ENCODE peak calls at places on chromosomes 6 and 20, in seven cellular contexts. B is SW 1271; E is activated T-helper 1 cell treated with anti-CD3 and anti-CD28 coated beads, Interleukin-2, amount 50 U/mL, for 16 hours; Y is thoracic aorta; K is NCI-H460; U is iPS DF 19.7; H is GM20000. M is an unnamed sample.

GRCh38 chr6:129150476-129150875 is 267.5 kb downstream of the LAMA2 start:
- DNase-seq in U (no peak), B (no peak), E (no peak), K (no peak), Y (no peak), H (no peak), M (no peak)

GRCh38 chr20:37969949-37970855 is 63.1 kb downstream of the TTI1 start:
- DNase-seq in B (no peak), H (no peak), E (no peak), K (no peak), U (no peak), Y (no peak), M (peak)

GRCh38 chr6:134324766-134325165 is 6.9 kb upstream of the SGK1 start:
- DNase-seq in B (no peak), Y (no peak), K (no peak), U (no peak), H (no peak), E (no peak), M (no peak)

GRCh38 chr6:18302561-18303439 is 38.5 kb upstream of the DEK start:
- DNase-seq in K (no peak), H (no peak), B (no peak), E (no peak), U (no peak), Y (no peak), M (no peak)

GRCh38 chr6:44925100-44925739 is 402.9 kb upstream of the RUNX2 start:
- DNase-seq in Y (no peak), H (peak), K (no peak), U (peak), B (peak), E (no peak), M (no peak)

GRCh38 chr6:10441004-10441654 is 26.3 kb upstream of the TFAP2A start:
- DNase-seq in B (peak), K (peak), U (no peak), H (no peak), E (no peak), Y (no peak), M (no peak)

GRCh38 chr6:42984924-42985475 is 630 bp downstream of the PPP2R5D start:
- DNase-seq in H (no peak), E (no peak), B (no peak), Y (no peak), K (no peak), U (no peak), M (peak)

GRCh38 chr20:50027611-50028105 is 44.9 kb downstream of the SNAI1 start:
- DNase-seq in B (no peak), U (no peak), H (no peak), K (no peak), E (no peak), Y (peak), M (no peak)

GRCh38 chr6:168507730-168508129 is 66.7 kb downstream of the SMOC2 start:
- DNase-seq in K (no peak), E (no peak), B (no peak), Y (no peak), U (no peak), H (no peak), M (no peak)

GRCh38 chr6:12929678-12930077 is 213.1 kb downstream of the PHACTR1 start:
- DNase-seq in B (no peak), H (no peak), Y (no peak), U (no peak), K (no peak), E (no peak), M (no peak)

GRCh38 chr20:8583209-8584106 is 451.4 kb downstream of the PLCB1 start:
- DNase-seq in Y (no peak), U (no peak), K (no peak), E (no peak), H (no peak), B (no peak), M (no peak)

GRCh38 chr20:37519508-37520416 is 1.3 kb upstream of the NNAT start:
- DNase-seq in H (peak), E (no peak), Y (no peak), U (no peak), K (no peak), B (no peak), M (no peak)

GRCh38 chr6:127415096-127415495 is 44.1 kb downstream of the KIAA0408 start:
- DNase-seq in E (no peak), B (no peak), H (no peak), Y (no peak), K (no peak), U (no peak), M (no peak)

M was measured in H1.